ENCODE peak calls at places on chromosomes 11 and 22, in four cellular contexts. O, Q, V and U are unnamed samples.

GRCh38 chr22:38305481-38306448 is 11.5 kb downstream of the CSNK1E start:
- DNase-seq in O (peak; percentile 44), Q (peak; percentile 68), V (no peak), U (no peak)

GRCh38 chr11:118658372-118659313 is 20.8 kb downstream of the TREH start:
- DNase-seq in O (no peak), Q (peak; percentile 26), V (no peak), U (no peak)

GRCh38 chr22:17370036-17370765 is 941 bp downstream of the CECR2 start:
- DNase-seq in O (no peak), Q (peak; percentile 20), V (no peak), U (no peak)

GRCh38 chr11:121429556-121429955 is 22.6 kb upstream of the SORL1 start:
- DNase-seq in O (no peak), Q (no peak), V (no peak), U (no peak)

GRCh38 chr11:118488480-118489109 is 38.7 kb upstream of the TTC36 start:
- DNase-seq in O (peak; percentile 84), Q (peak; percentile 89), V (peak; percentile 78), U (peak; percentile 91)

GRCh38 chr22:22576244-22576988 is 17.4 kb upstream of the PRAME start:
- DNase-seq in O (peak; percentile 55), Q (peak; percentile 68), V (no peak), U (peak; percentile 40)

GRCh38 chr11:40030867-40031266 is 1428.6 kb downstream of the LRRC4C start:
- DNase-seq in O (no peak), Q (no peak), V (no peak), U (no peak)

GRCh38 chr11:34792143-34792542 is 124.0 kb downstream of the APIP start:
- DNase-seq in O (no peak), Q (peak; percentile 34), V (no peak), U (no peak)

GRCh38 chr11:108906826-108907225 is 242.0 kb downstream of the DDX10 start:
- DNase-seq in O (no peak), Q (no peak), V (no peak), U (no peak)

GRCh38 chr11:106708348-106708747 is 309.9 kb downstream of the GUCY1A2 start:
- DNase-seq in O (no peak), Q (no peak), V (no peak), U (no peak)

GRCh38 chr22:42856179-42856864 is 751 bp downstream of the ARFGAP3 start:
- DNase-seq in O (peak; percentile 60), Q (peak; percentile 28), V (peak; percentile 47), U (peak; percentile 75)

GRCh38 chr11:134822930-134823329 is 410.9 kb upstream of the B3GAT1 start:
- DNase-seq in O (no peak), Q (no peak), V (no peak), U (no peak)

GRCh38 chr11:3148255-3148989 is 16.7 kb downstream of the OSBPL5 start:
- DNase-seq in O (no peak), Q (no peak), V (no peak), U (no peak)

GRCh38 chr11:77789731-77790476 is 30.6 kb downstream of the RSF1 start:
- DNase-seq in O (no peak), Q (no peak), V (no peak), U (no peak)

GRCh38 chr11:84887055-84887629 is 740.0 kb downstream of the DLG2 start:
- DNase-seq in O (no peak), Q (no peak), V (no peak), U (no peak)

GRCh38 chr11:11608783-11609232 is 13.0 kb downstream of the GALNT18 start:
- DNase-seq in O (no peak), Q (peak; percentile 41), V (no peak), U (no peak)

GRCh38 chr11:43576834-43577521 is 103.6 kb upstream of the HSD17B12 start:
- DNase-seq in O (peak; percentile 42), Q (peak; percentile 62), V (no peak), U (peak; percentile 72)

GRCh38 chr22:40044870-40045834 is 50.4 kb downstream of the FAM83F start:
- DNase-seq in O (peak; percentile 74), Q (peak; percentile 14), V (peak; percentile 65), U (peak; percentile 70)

GRCh38 chr11:47154738-47155570 is 21.7 kb downstream of the ARFGAP2 start:
- DNase-seq in O (no peak), Q (no peak), V (peak; percentile 36), U (no peak)

GRCh38 chr11:99316761-99317475 is 296.2 kb downstream of the CNTN5 start:
- DNase-seq in O (no peak), Q (peak; percentile 14), V (no peak), U (no peak)

GRCh38 chr11:6320411-6321207 is at the start of gene CAVIN3:
- DNase-seq in O (peak; percentile 92), Q (peak; percentile 89), V (no peak), U (peak; percentile 23)

GRCh38 chr11:5234390-5234834 is at the start of gene HBD:
- DNase-seq in O (no peak), Q (peak; percentile 3), V (no peak), U (no peak)

GRCh38 chr11:32497951-32498350 is 62.6 kb upstream of the WT1 start:
- DNase-seq in O (no peak), Q (no peak), V (no peak), U (no peak)

GRCh38 chr11:93477684-93478234 is 65.4 kb downstream of the SMCO4 start:
- DNase-seq in O (no peak), Q (no peak), V (no peak), U (no peak)

GRCh38 chr11:128598755-128599154 is 11.4 kb upstream of the ETS1 start:
- DNase-seq in O (no peak), Q (no peak), V (no peak), U (no peak)

GRCh38 chr22:50139843-50140415 is 30.6 kb upstream of the PANX2 start:
- DNase-seq in O (no peak), Q (no peak), V (no peak), U (no peak)

GRCh38 chr11:77752518-77752917 is 68.0 kb downstream of the RSF1 start:
- DNase-seq in O (no peak), Q (no peak), V (no peak), U (no peak)

GRCh38 chr22:50218153-50218995 is 17.6 kb downstream of the SELENOO start:
- DNase-seq in O (no peak), Q (no peak), V (no peak), U (no peak)

GRCh38 chr11:36231300-36231699 is 57.9 kb downstream of the COMMD9 start:
- DNase-seq in O (no peak), Q (peak; percentile 74), V (no peak), U (no peak)

GRCh38 chr11:45461514-45461913 is 175.4 kb upstream of the SYT13 start:
- DNase-seq in O (no peak), Q (no peak), V (no peak), U (no peak)

GRCh38 chr11:31702966-31703365 is 108.2 kb downstream of the PAX6 start:
- DNase-seq in O (no peak), Q (no peak), V (no peak), U (no peak)

GRCh38 chr11:78224906-78225420 is 36.2 kb downstream of the USP35 start:
- DNase-seq in O (no peak), Q (no peak), V (no peak), U (no peak)

GRCh38 chr11:96486890-96487633 is 97.2 kb downstream of the JRKL start:
- DNase-seq in O (no peak), Q (peak; percentile 30), V (no peak), U (no peak)

GRCh38 chr22:44583854-44584253 is 85.8 kb upstream of the RTL6 start:
- DNase-seq in O (no peak), Q (no peak), V (no peak), U (no peak)

GRCh38 chr11:2530855-2531200 is 86.0 kb downstream of the KCNQ1 start:
- DNase-seq in O (no peak), Q (no peak), V (no peak), U (no peak)

GRCh38 chr22:24444729-24445466 is 17.5 kb downstream of the ADORA2A start:
- DNase-seq in O (no peak), Q (no peak), V (no peak), U (no peak)

GRCh38 chr11:35500744-35501143 is 24.7 kb downstream of the PAMR1 start:
- DNase-seq in O (no peak), Q (no peak), V (no peak), U (no peak)

GRCh38 chr11:35619030-35619753 is 932 bp downstream of the FJX1 start:
- DNase-seq in O (peak; percentile 35), Q (peak; percentile 55), V (no peak), U (peak; percentile 68)

GRCh38 chr11:120195601-120196289 is 15.1 kb upstream of the OAF start:
- DNase-seq in O (no peak), Q (no peak), V (no peak), U (no peak)